ENCODE peak calls at places on chromosomes 12 and 14, in four cellular contexts. One of them, this sample, is unnamed.

GRCh38 chr12:58415716-58416115 is 474.3 kb downstream of the ATP23 start:
- DNase-seq in fibroblast of lung: no peak
- DNase-seq in H9: no peak
- DNase-seq in SK-N-SH: no peak
- DNase-seq in this sample: no peak

GRCh38 chr12:95248604-95249355 is 31.2 kb downstream of the VEZT start:
- DNase-seq in fibroblast of lung: peak; percentile 86
- DNase-seq in H9: no peak
- DNase-seq in SK-N-SH: peak; percentile 46
- DNase-seq in this sample: no peak

GRCh38 chr12:127355061-127355820 is 911.7 kb upstream of the TMEM132C start:
- DNase-seq in fibroblast of lung: no peak
- DNase-seq in H9: peak; percentile 61
- DNase-seq in SK-N-SH: peak; percentile 32
- DNase-seq in this sample: peak; percentile 53

GRCh38 chr12:96985515-96986362 is 78.7 kb downstream of the NEDD1 start:
- DNase-seq in fibroblast of lung: no peak
- DNase-seq in H9: peak; percentile 84
- DNase-seq in SK-N-SH: no peak
- DNase-seq in this sample: peak; percentile 63

GRCh38 chr12:76312314-76312713 is 35.9 kb downstream of the BBS10 start:
- DNase-seq in fibroblast of lung: no peak
- DNase-seq in H9: no peak
- DNase-seq in SK-N-SH: no peak
- DNase-seq in this sample: no peak

GRCh38 chr12:122849352-122850047 is 14.2 kb downstream of the HIP1R start:
- DNase-seq in fibroblast of lung: no peak
- DNase-seq in H9: no peak
- DNase-seq in SK-N-SH: no peak
- DNase-seq in this sample: no peak

GRCh38 chr14:106562451-106562850 is 1036.1 kb downstream of the TMEM121 start:
- DNase-seq in fibroblast of lung: no peak
- DNase-seq in H9: no peak
- DNase-seq in SK-N-SH: no peak
- DNase-seq in this sample: no peak

GRCh38 chr14:52467515-52468266 is 84.6 kb downstream of the TXNDC16 start:
- DNase-seq in fibroblast of lung: no peak
- DNase-seq in H9: no peak
- DNase-seq in SK-N-SH: no peak
- DNase-seq in this sample: no peak

GRCh38 chr14:48937796-48938195 is 648.4 kb downstream of the RPS29 start:
- DNase-seq in fibroblast of lung: no peak
- DNase-seq in H9: no peak
- DNase-seq in SK-N-SH: peak; percentile 1
- DNase-seq in this sample: peak; percentile 58

GRCh38 chr14:32078030-32078793 is 1.1 kb downstream of the ARHGAP5 start:
- DNase-seq in fibroblast of lung: peak; percentile 55
- DNase-seq in H9: no peak
- DNase-seq in SK-N-SH: peak; percentile 46
- DNase-seq in this sample: peak; percentile 82

GRCh38 chr14:103803661-103804060 is 43.7 kb downstream of the PPP1R13B start:
- DNase-seq in fibroblast of lung: no peak
- DNase-seq in H9: no peak
- DNase-seq in SK-N-SH: no peak
- DNase-seq in this sample: no peak

GRCh38 chr12:107379852-107380567 is 286.7 kb upstream of the CRY1 start:
- DNase-seq in fibroblast of lung: peak; percentile 34
- DNase-seq in H9: no peak
- DNase-seq in SK-N-SH: no peak
- DNase-seq in this sample: no peak

GRCh38 chr14:33646692-33647260 is 304.1 kb downstream of the EGLN3 start:
- DNase-seq in fibroblast of lung: peak; percentile 49
- DNase-seq in H9: no peak
- DNase-seq in SK-N-SH: no peak
- DNase-seq in this sample: no peak

GRCh38 chr12:49161092-49161795 is 27.6 kb downstream of the TUBA1A start:
- DNase-seq in fibroblast of lung: no peak
- DNase-seq in H9: no peak
- DNase-seq in SK-N-SH: no peak
- DNase-seq in this sample: peak; percentile 71

GRCh38 chr12:76244298-76244697 is 103.9 kb downstream of the BBS10 start:
- DNase-seq in fibroblast of lung: no peak
- DNase-seq in H9: no peak
- DNase-seq in SK-N-SH: no peak
- DNase-seq in this sample: no peak

GRCh38 chr14:97894552-97894951 is 1097.4 kb downstream of the VRK1 start:
- DNase-seq in fibroblast of lung: no peak
- DNase-seq in H9: no peak
- DNase-seq in SK-N-SH: no peak
- DNase-seq in this sample: no peak

GRCh38 chr12:81758421-81759214 is 532 bp downstream of the PPFIA2 start:
- DNase-seq in fibroblast of lung: peak; percentile 38
- DNase-seq in H9: peak; percentile 69
- DNase-seq in SK-N-SH: peak; percentile 75
- DNase-seq in this sample: no peak

GRCh38 chr12:52856787-52857186 is 8.0 kb upstream of the KRT78 start:
- DNase-seq in fibroblast of lung: no peak
- DNase-seq in H9: no peak
- DNase-seq in SK-N-SH: no peak
- DNase-seq in this sample: no peak

GRCh38 chr12:124359671-124360581 is 65.0 kb downstream of the RFLNA start:
- DNase-seq in fibroblast of lung: no peak
- DNase-seq in H9: no peak
- DNase-seq in SK-N-SH: peak; percentile 77
- DNase-seq in this sample: peak; percentile 96

GRCh38 chr12:124328116-124328515 is 33.2 kb downstream of the RFLNA start:
- DNase-seq in fibroblast of lung: no peak
- DNase-seq in H9: no peak
- DNase-seq in SK-N-SH: no peak
- DNase-seq in this sample: no peak

GRCh38 chr12:107444771-107445170 is 240.8 kb upstream of the PWP1 start:
- DNase-seq in fibroblast of lung: no peak
- DNase-seq in H9: no peak
- DNase-seq in SK-N-SH: no peak
- DNase-seq in this sample: no peak

GRCh38 chr12:92055877-92056276 is 89.8 kb downstream of the BTG1 start:
- DNase-seq in fibroblast of lung: no peak
- DNase-seq in H9: no peak
- DNase-seq in SK-N-SH: no peak
- DNase-seq in this sample: no peak

GRCh38 chr12:83031301-83031700 is 344.6 kb downstream of the TMTC2 start:
- DNase-seq in fibroblast of lung: no peak
- DNase-seq in H9: no peak
- DNase-seq in SK-N-SH: no peak
- DNase-seq in this sample: no peak

GRCh38 chr12:2488596-2488995 is 306.2 kb upstream of the FKBP4 start:
- DNase-seq in fibroblast of lung: no peak
- DNase-seq in H9: no peak
- DNase-seq in SK-N-SH: no peak
- DNase-seq in this sample: no peak

GRCh38 chr14:28765169-28765906 is 1.2 kb upstream of the FOXG1 start:
- DNase-seq in fibroblast of lung: no peak
- DNase-seq in H9: no peak
- DNase-seq in SK-N-SH: no peak
- DNase-seq in this sample: no peak

GRCh38 chr12:16756833-16757552 is 151.0 kb upstream of the LMO3 start:
- DNase-seq in fibroblast of lung: no peak
- DNase-seq in H9: no peak
- DNase-seq in SK-N-SH: peak; percentile 0
- DNase-seq in this sample: no peak

GRCh38 chr12:79016181-79016580 is 151.6 kb downstream of the SYT1 start:
- DNase-seq in fibroblast of lung: no peak
- DNase-seq in H9: no peak
- DNase-seq in SK-N-SH: no peak
- DNase-seq in this sample: no peak

GRCh38 chr14:82855912-82856381 is 1322.3 kb upstream of the SEL1L start:
- DNase-seq in fibroblast of lung: peak; percentile 72
- DNase-seq in H9: no peak
- DNase-seq in SK-N-SH: peak; percentile 1
- DNase-seq in this sample: peak; percentile 84

GRCh38 chr12:109583733-109584132 is 10.1 kb downstream of the MVK start:
- DNase-seq in fibroblast of lung: no peak
- DNase-seq in H9: no peak
- DNase-seq in SK-N-SH: no peak
- DNase-seq in this sample: no peak

GRCh38 chr14:61643546-61643945 is 51.8 kb upstream of the HIF1A start:
- DNase-seq in fibroblast of lung: no peak
- DNase-seq in H9: no peak
- DNase-seq in SK-N-SH: no peak
- DNase-seq in this sample: no peak

GRCh38 chr14:97393244-97393643 is 596.1 kb downstream of the VRK1 start:
- DNase-seq in fibroblast of lung: no peak
- DNase-seq in H9: no peak
- DNase-seq in SK-N-SH: no peak
- DNase-seq in this sample: no peak

GRCh38 chr12:126663304-126664094 is 1598.3 kb downstream of the AACS start:
- DNase-seq in fibroblast of lung: no peak
- DNase-seq in H9: peak; percentile 62
- DNase-seq in SK-N-SH: peak; percentile 17
- DNase-seq in this sample: peak; percentile 69

GRCh38 chr12:93156091-93156490 is 221.6 kb upstream of the NUDT4 start:
- DNase-seq in fibroblast of lung: no peak
- DNase-seq in H9: no peak
- DNase-seq in SK-N-SH: no peak
- DNase-seq in this sample: no peak

GRCh38 chr14:94163806-94164205 is 10.3 kb upstream of the PPP4R4 start:
- DNase-seq in fibroblast of lung: no peak
- DNase-seq in H9: no peak
- DNase-seq in SK-N-SH: no peak
- DNase-seq in this sample: no peak

GRCh38 chr12:20404576-20405346 is 36.4 kb downstream of the PDE3A start:
- DNase-seq in fibroblast of lung: peak; percentile 31
- DNase-seq in H9: no peak
- DNase-seq in SK-N-SH: peak; percentile 6
- DNase-seq in this sample: peak; percentile 53

GRCh38 chr12:53805067-53805466 is 53.3 kb upstream of the CISTR start:
- DNase-seq in fibroblast of lung: peak; percentile 56
- DNase-seq in H9: no peak
- DNase-seq in SK-N-SH: no peak
- DNase-seq in this sample: no peak

GRCh38 chr14:50381823-50382287 is 14.8 kb downstream of the CDKL1 start:
- DNase-seq in fibroblast of lung: no peak
- DNase-seq in H9: no peak
- DNase-seq in SK-N-SH: no peak
- DNase-seq in this sample: no peak
- H3K4me2 ChIP-seq in fibroblast of lung: no peak overlapping the region
- H3K4me2 ChIP-seq in H9: no peak overlapping the region
- H3K4me2 ChIP-seq in SK-N-SH: no peak overlapping the region
- H3K4me2 ChIP-seq in this sample: no peak overlapping the region

GRCh38 chr12:114411081-114411836 is 5.3 kb upstream of the TBX5 start:
- DNase-seq in fibroblast of lung: peak; percentile 76
- DNase-seq in H9: no peak
- DNase-seq in SK-N-SH: no peak
- DNase-seq in this sample: no peak
- H3K4me1 ChIP-seq in fibroblast of lung: peaks cover 16% of the 10 kb centered on the region
- H3K4me1 ChIP-seq in H9: no peaks in the 10 kb centered on the region
- H3K4me1 ChIP-seq in SK-N-SH: no peaks in the 10 kb centered on the region
- H3K4me1 ChIP-seq in this sample: no peaks in the 10 kb centered on the region

GRCh38 chr14:91330846-91331245 is 86.3 kb upstream of the GPR68 start:
- DNase-seq in fibroblast of lung: no peak
- DNase-seq in H9: no peak
- DNase-seq in SK-N-SH: no peak
- DNase-seq in this sample: no peak
- H3K27ac ChIP-seq in fibroblast of lung: no peak overlapping the region
- H3K27ac ChIP-seq in H9: no peak overlapping the region
- H3K27ac ChIP-seq in SK-N-SH: no peak overlapping the region
- H3K27ac ChIP-seq in this sample: no peak overlapping the region

GRCh38 chr12:47107446-47107845 is 27.7 kb upstream of the AMIGO2 start:
- DNase-seq in fibroblast of lung: no peak
- DNase-seq in H9: no peak
- DNase-seq in SK-N-SH: no peak
- DNase-seq in this sample: no peak

GRCh38 chr12:47102406-47102805 is 22.6 kb upstream of the AMIGO2 start:
- DNase-seq in fibroblast of lung: no peak
- DNase-seq in H9: no peak
- DNase-seq in SK-N-SH: no peak
- DNase-seq in this sample: no peak

GRCh38 chr12:47105914-47106674 is 26.3 kb upstream of the AMIGO2 start:
- DNase-seq in fibroblast of lung: no peak
- DNase-seq in H9: no peak
- DNase-seq in SK-N-SH: no peak
- DNase-seq in this sample: no peak

GRCh38 chr12:47100146-47100545 is 20.4 kb upstream of the AMIGO2 start:
- DNase-seq in fibroblast of lung: peak; percentile 47
- DNase-seq in H9: no peak
- DNase-seq in SK-N-SH: no peak
- DNase-seq in this sample: no peak

DNA sequence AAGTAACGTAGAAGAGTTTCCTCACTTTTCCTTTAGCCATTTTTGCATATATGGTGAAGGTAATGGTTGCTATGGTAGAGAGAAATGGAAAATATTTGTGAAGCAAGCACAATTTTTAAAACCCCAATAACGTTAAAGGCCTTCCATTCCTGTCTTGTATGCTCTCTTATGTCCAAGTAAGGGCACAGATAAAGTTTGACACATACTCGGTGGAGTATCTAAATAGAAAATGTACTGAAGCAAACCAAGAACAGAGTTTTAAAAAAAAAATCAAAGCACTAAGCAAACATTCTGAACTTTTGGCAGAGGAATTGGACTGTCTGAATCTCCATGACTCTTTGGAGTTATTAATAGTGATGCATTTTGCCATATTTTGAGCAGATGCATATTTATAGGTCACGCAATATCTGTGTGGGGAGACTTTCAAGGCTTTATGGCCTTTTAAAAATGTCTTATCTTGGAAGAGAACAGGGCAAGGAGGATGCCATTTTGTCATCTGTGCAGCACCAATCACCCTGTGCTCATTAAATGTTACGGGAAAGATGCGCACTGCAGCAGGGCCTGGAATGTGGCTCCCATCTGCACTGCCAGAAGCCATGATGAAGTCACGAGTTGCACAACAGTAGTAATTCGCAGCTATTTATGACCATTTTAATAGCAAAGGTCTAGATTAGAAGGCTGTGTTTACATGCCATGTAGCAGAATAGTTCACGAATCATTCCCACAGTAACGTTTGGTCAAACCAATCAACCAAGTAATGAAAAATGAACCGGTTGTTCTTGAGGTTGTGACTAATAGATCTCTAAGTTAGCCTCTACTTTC is 23.3 kb upstream of the AMIGO2 start:
- DNase-seq in fibroblast of lung: peak; percentile 90
- DNase-seq in H9: no peak
- DNase-seq in SK-N-SH: no peak
- DNase-seq in this sample: no peak
- H3K4me2 ChIP-seq in fibroblast of lung: no peak overlapping the region
- H3K4me2 ChIP-seq in H9: no peak overlapping the region
- H3K4me2 ChIP-seq in SK-N-SH: no peak overlapping the region
- H3K4me2 ChIP-seq in this sample: no peak overlapping the region